ENCODE peak calls at places on chromosomes 7 and 10, in four cellular contexts. One of them, this sample, is unnamed.

GRCh38 chr7:92973964-92974363 is 137.6 kb upstream of the CDK6 start:
- DNase-seq in body of pancreas: no peak
- DNase-seq in WERI-Rb-1: no peak
- DNase-seq in ovary: no peak
- DNase-seq in this sample: no peak

GRCh38 chr10:110488124-110488681 is 9.5 kb upstream of the DUSP5 start:
- DNase-seq in body of pancreas: no peak
- DNase-seq in WERI-Rb-1: no peak
- DNase-seq in ovary: no peak
- DNase-seq in this sample: no peak

GRCh38 chr7:26681819-26682418 is 182.5 kb downstream of the SKAP2 start:
- DNase-seq in ovary: no peak
- DNase-seq in body of pancreas: no peak
- DNase-seq in WERI-Rb-1: no peak
- DNase-seq in this sample: peak; percentile 35

GRCh38 chr7:134602921-134603394 is 43.7 kb upstream of the BPGM start:
- DNase-seq in body of pancreas: peak; percentile 7
- DNase-seq in ovary: no peak
- DNase-seq in WERI-Rb-1: no peak
- DNase-seq in this sample: no peak

GRCh38 chr7:105250239-105250638 is 138.5 kb downstream of the SRPK2 start:
- DNase-seq in WERI-Rb-1: no peak
- DNase-seq in ovary: no peak
- DNase-seq in body of pancreas: no peak
- DNase-seq in this sample: no peak

GRCh38 chr10:28494420-28494819 is 38.5 kb upstream of the WAC start:
- DNase-seq in WERI-Rb-1: no peak
- DNase-seq in body of pancreas: no peak
- DNase-seq in ovary: no peak
- DNase-seq in this sample: no peak

GRCh38 chr7:91235211-91235832 is 28.9 kb upstream of the FZD1 start:
- DNase-seq in ovary: no peak
- DNase-seq in body of pancreas: no peak
- DNase-seq in WERI-Rb-1: no peak
- DNase-seq in this sample: no peak

GRCh38 chr7:22872087-22872807 is 49.6 kb upstream of the TOMM7 start:
- DNase-seq in WERI-Rb-1: no peak
- DNase-seq in body of pancreas: no peak
- DNase-seq in ovary: no peak
- DNase-seq in this sample: no peak

GRCh38 chr7:164882-165660 is 27.3 kb upstream of the FAM20C start:
- DNase-seq in ovary: no peak
- DNase-seq in body of pancreas: peak; percentile 29
- DNase-seq in WERI-Rb-1: no peak
- DNase-seq in this sample: no peak

GRCh38 chr10:133207627-133208026 is 22.4 kb upstream of the UTF1 start:
- DNase-seq in ovary: no peak
- DNase-seq in WERI-Rb-1: no peak
- DNase-seq in body of pancreas: no peak
- DNase-seq in this sample: no peak

GRCh38 chr7:158645842-158646241 is 58.2 kb upstream of the PTPRN2 start:
- DNase-seq in ovary: no peak
- DNase-seq in WERI-Rb-1: no peak
- DNase-seq in body of pancreas: no peak
- DNase-seq in this sample: no peak

GRCh38 chr7:114130860-114131259 is 212.1 kb upstream of the PPP1R3A start:
- DNase-seq in body of pancreas: no peak
- DNase-seq in WERI-Rb-1: no peak
- DNase-seq in ovary: no peak
- DNase-seq in this sample: no peak

GRCh38 chr7:73908123-73908611 is 47.2 kb downstream of the TMEM270 start:
- DNase-seq in body of pancreas: no peak
- DNase-seq in ovary: no peak
- DNase-seq in WERI-Rb-1: no peak
- DNase-seq in this sample: no peak

GRCh38 chr10:31031205-31031665 is 430 bp downstream of the ZNF438 start:
- DNase-seq in WERI-Rb-1: no peak
- DNase-seq in body of pancreas: peak; percentile 10
- DNase-seq in ovary: no peak
- DNase-seq in this sample: no peak

GRCh38 chr10:12500406-12501303 is 151.3 kb downstream of the CAMK1D start:
- DNase-seq in ovary: no peak
- DNase-seq in WERI-Rb-1: peak; percentile 26
- DNase-seq in body of pancreas: no peak
- DNase-seq in this sample: no peak

GRCh38 chr10:86017841-86018734 is 348.5 kb downstream of the GRID1 start:
- DNase-seq in WERI-Rb-1: peak; percentile 83
- DNase-seq in ovary: no peak
- DNase-seq in body of pancreas: peak; percentile 94
- DNase-seq in this sample: no peak

GRCh38 chr10:86354761-86355540 is 11.6 kb downstream of the GRID1 start:
- DNase-seq in WERI-Rb-1: no peak
- DNase-seq in ovary: no peak
- DNase-seq in body of pancreas: no peak
- DNase-seq in this sample: no peak

GRCh38 chr7:87038993-87039716 is 20.3 kb downstream of the ELAPOR2 start:
- DNase-seq in ovary: no peak
- DNase-seq in WERI-Rb-1: no peak
- DNase-seq in body of pancreas: no peak
- DNase-seq in this sample: no peak

GRCh38 chr7:115066050-115066449 is 144.2 kb downstream of the MDFIC start:
- DNase-seq in WERI-Rb-1: no peak
- DNase-seq in ovary: no peak
- DNase-seq in body of pancreas: no peak
- DNase-seq in this sample: no peak

GRCh38 chr7:73717991-73718405 is 1.5 kb downstream of the STX1A start:
- DNase-seq in WERI-Rb-1: no peak
- DNase-seq in ovary: no peak
- DNase-seq in body of pancreas: no peak
- DNase-seq in this sample: peak; percentile 44

GRCh38 chr10:86113044-86113443 is 253.6 kb downstream of the GRID1 start:
- DNase-seq in body of pancreas: no peak
- DNase-seq in ovary: no peak
- DNase-seq in WERI-Rb-1: no peak
- DNase-seq in this sample: no peak

GRCh38 chr7:72335561-72336381 is 76.4 kb downstream of the CALN1 start:
- DNase-seq in body of pancreas: no peak
- DNase-seq in WERI-Rb-1: no peak
- DNase-seq in ovary: no peak
- DNase-seq in this sample: no peak

GRCh38 chr10:110486680-110487410 is 10.9 kb upstream of the DUSP5 start:
- DNase-seq in body of pancreas: no peak
- DNase-seq in ovary: no peak
- DNase-seq in WERI-Rb-1: no peak
- DNase-seq in this sample: no peak

GRCh38 chr10:24307173-24307572 is 98.2 kb downstream of the KIAA1217 start:
- DNase-seq in body of pancreas: no peak
- DNase-seq in ovary: no peak
- DNase-seq in WERI-Rb-1: no peak
- DNase-seq in this sample: no peak

GRCh38 chr10:24306507-24306875 is 97.6 kb downstream of the KIAA1217 start:
- DNase-seq in ovary: no peak
- DNase-seq in body of pancreas: no peak
- DNase-seq in WERI-Rb-1: no peak
- DNase-seq in this sample: no peak

GRCh38 chr10:24303522-24304310 is 94.8 kb downstream of the KIAA1217 start:
- DNase-seq in body of pancreas: peak; percentile 33
- DNase-seq in ovary: peak; percentile 39
- DNase-seq in WERI-Rb-1: no peak
- DNase-seq in this sample: no peak

GRCh38 chr10:24307696-24308476 is 98.9 kb downstream of the KIAA1217 start:
- DNase-seq in body of pancreas: no peak
- DNase-seq in ovary: no peak
- DNase-seq in WERI-Rb-1: no peak
- DNase-seq in this sample: no peak

DNA sequence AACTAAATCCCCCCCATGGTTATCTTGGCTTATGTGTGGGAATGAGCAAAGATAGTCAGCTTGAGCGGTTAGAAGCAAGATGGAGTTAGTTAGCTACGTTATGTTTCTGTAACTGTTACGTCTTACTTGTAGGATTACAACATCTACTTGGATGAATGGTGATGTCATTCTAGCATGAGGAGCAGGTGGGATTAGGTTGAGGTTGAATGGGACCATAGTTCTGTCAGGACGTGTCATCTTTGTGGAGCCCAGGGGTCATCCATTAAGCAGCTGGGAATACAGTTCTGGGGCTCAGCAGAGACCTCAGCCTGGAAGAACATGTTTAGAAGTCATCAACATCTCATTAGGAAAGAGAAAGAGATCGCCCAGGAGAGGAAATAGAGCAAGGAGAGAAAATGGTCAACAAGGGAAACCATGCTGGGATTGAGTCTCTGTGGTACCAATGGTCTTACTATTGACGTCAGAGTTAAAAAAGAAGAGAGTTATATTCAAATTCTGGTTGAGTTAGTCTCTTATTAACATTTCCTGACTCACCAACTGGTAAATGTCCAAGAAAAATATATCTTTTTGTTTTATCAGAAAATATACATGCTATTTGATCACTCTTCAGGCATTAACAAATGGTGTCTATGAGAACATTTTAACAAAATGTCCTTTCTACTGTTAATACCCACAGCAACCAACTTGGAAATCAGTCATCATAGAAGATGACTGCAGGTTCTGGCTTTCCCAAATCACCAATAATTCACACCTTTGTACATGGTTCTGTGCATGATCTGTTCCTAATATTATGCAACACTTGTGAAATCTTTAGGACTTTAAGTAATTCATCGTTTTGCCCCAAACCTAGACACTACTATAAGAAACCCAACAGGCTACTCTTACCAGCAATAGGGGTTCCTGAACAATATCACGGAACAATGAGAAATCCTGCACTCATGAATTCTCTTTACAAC is 96.9 kb downstream of the KIAA1217 start:
- DNase-seq in ovary: no peak
- DNase-seq in WERI-Rb-1: no peak
- DNase-seq in body of pancreas: no peak
- DNase-seq in this sample: no peak
- H3K27ac ChIP-seq in ovary: no peak overlapping the region
- H3K27ac ChIP-seq in WERI-Rb-1: no peak overlapping the region
- H3K27ac ChIP-seq in body of pancreas: no peak overlapping the region
- H3K27ac ChIP-seq in this sample: no peak overlapping the region

GRCh38 chr10:74391786-74392185 is 240.8 kb downstream of the ADK start:
- DNase-seq in WERI-Rb-1: no peak
- DNase-seq in body of pancreas: no peak
- DNase-seq in ovary: no peak
- DNase-seq in this sample: no peak
- H3K27ac ChIP-seq in WERI-Rb-1: no peak overlapping the region
- H3K27ac ChIP-seq in body of pancreas: no peak overlapping the region
- H3K27ac ChIP-seq in ovary: no peak overlapping the region
- H3K27ac ChIP-seq in this sample: no peak overlapping the region

GRCh38 chr7:37643876-37644275 is 39.7 kb upstream of the GPR141 start:
- DNase-seq in ovary: no peak
- DNase-seq in WERI-Rb-1: peak; percentile 18
- DNase-seq in body of pancreas: no peak
- DNase-seq in this sample: no peak

GRCh38 chr7:37642028-37642540 is 41.5 kb upstream of the GPR141 start:
- DNase-seq in body of pancreas: no peak
- DNase-seq in ovary: no peak
- DNase-seq in WERI-Rb-1: no peak
- DNase-seq in this sample: no peak

DNA sequence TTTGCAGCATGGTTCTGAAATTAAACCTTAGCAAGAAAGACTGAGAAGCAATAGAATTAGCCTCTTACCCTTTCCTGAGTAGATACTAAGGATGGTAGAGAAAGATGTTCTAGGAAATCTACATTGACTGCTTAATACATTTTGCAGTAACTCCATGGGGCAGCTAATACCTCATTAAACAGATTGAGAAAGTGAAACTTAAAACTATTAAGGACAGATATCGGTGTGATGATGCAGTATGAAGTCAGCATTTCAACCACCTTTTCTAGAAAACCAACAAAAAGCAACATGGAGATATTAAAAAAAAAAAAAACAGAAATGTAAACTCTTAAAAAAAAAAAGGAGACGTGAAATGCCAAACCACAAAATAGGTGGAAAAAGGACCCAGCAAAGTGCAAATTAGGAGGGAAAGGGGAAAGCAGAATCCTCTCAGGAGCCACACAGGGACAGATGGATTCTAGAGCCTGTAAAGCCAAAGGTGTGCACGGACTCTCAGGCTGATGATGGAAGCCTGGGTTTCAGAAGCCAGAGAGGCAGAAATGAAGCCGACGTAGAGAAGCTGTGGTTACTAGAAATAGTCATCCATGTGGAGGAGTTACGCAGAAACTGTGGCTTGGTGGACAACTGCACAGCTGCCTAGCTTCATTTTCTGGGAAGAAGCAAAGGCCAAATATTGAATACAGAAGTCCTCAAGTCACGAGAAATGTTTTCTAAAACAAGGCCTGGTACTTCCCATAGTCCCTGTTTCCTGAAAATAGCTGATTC is 38.1 kb upstream of the GPR141 start:
- DNase-seq in WERI-Rb-1: no peak
- DNase-seq in ovary: no peak
- DNase-seq in body of pancreas: no peak
- DNase-seq in this sample: no peak
- H3K27ac ChIP-seq in WERI-Rb-1: no peak overlapping the region
- H3K27ac ChIP-seq in ovary: no peak overlapping the region
- H3K27ac ChIP-seq in body of pancreas: no peak overlapping the region
- H3K27ac ChIP-seq in this sample: no peak overlapping the region

DNA sequence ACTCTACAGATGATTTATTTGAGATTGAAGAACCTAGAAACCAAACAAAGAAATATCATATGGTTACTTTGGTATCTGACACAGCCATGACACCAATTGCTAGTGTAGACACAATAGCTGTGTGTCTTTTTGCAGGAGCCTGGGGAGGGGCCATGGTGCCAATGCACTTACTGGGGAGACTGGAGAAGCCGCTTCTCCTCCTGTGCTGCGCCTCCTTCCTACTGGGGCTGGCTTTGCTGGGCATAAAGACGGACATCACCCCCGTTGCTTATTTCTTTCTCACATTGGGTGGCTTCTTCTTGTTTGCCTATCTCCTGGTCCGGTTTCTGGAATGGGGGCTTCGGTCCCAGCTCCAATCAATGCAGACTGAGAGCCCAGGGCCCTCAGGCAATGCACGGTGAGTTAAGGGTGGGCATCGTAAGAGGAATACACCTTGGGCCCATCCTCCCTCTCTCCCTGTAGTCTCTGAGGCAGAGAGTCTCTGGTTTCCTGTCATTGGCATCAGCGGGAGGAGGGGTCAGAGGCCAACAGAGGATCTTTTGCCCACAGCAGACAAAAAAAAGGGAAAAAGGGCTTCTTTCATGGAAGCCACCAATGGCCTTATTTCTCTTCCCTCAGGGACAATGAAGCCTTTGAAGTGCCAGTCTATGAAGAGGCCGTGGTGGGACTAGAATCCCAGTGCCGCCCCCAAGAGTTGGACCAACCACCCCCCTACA is 1.2 kb downstream of the TMEM139 start:
- DNase-seq in body of pancreas: no peak
- DNase-seq in ovary: no peak
- DNase-seq in WERI-Rb-1: no peak
- DNase-seq in this sample: no peak
- H3K27ac ChIP-seq in body of pancreas: peak overlapping the region; percentile 67
- H3K27ac ChIP-seq in ovary: no peak overlapping the region
- H3K27ac ChIP-seq in WERI-Rb-1: no peak overlapping the region
- H3K27ac ChIP-seq in this sample: no peak overlapping the region

GRCh38 chr7:51471199-51472016 is 154.8 kb upstream of the COBL start:
- DNase-seq in body of pancreas: no peak
- DNase-seq in WERI-Rb-1: no peak
- DNase-seq in ovary: no peak
- DNase-seq in this sample: no peak
- H3K27ac ChIP-seq in body of pancreas: no peak overlapping the region
- H3K27ac ChIP-seq in WERI-Rb-1: no peak overlapping the region
- H3K27ac ChIP-seq in ovary: no peak overlapping the region
- H3K27ac ChIP-seq in this sample: no peak overlapping the region

This sample was measured in CD4-positive, CD25-positive, alpha-beta regulatory T cell.